ENCODE peak calls at places on chromosomes 13 and 19, in seven cellular contexts. One of them, this sample, is unnamed.

GRCh38 chr19:39390460-39390758 is 497 bp downstream of the PAF1 start:
- DNase-seq in sigmoid colon: peak; percentile 91
- DNase-seq in suprapubic skin: no peak
- DNase-seq in SK-N-SH: no peak
- DNase-seq in stomach: peak; percentile 75
- DNase-seq in tibial nerve: no peak
- DNase-seq in H1: no peak
- DNase-seq in this sample: no peak

GRCh38 chr13:90919153-90919552 is 428.3 kb upstream of the MIR17HG start:
- DNase-seq in tibial nerve: no peak
- DNase-seq in SK-N-SH: no peak
- DNase-seq in sigmoid colon: no peak
- DNase-seq in stomach: no peak
- DNase-seq in suprapubic skin: no peak
- DNase-seq in H1: no peak
- DNase-seq in this sample: no peak

GRCh38 chr19:55526216-55527196 is 10.4 kb downstream of the SBK2 start:
- DNase-seq in suprapubic skin: no peak
- DNase-seq in SK-N-SH: peak; percentile 57
- DNase-seq in sigmoid colon: no peak
- DNase-seq in stomach: peak; percentile 93
- DNase-seq in H1: no peak
- DNase-seq in tibial nerve: no peak
- DNase-seq in this sample: no peak

GRCh38 chr13:29937836-29938235 is 87.4 kb upstream of the UBL3 start:
- DNase-seq in sigmoid colon: no peak
- DNase-seq in tibial nerve: no peak
- DNase-seq in H1: no peak
- DNase-seq in SK-N-SH: no peak
- DNase-seq in suprapubic skin: no peak
- DNase-seq in stomach: no peak
- DNase-seq in this sample: no peak

GRCh38 chr13:72062566-72062965 is 195.6 kb upstream of the DACH1 start:
- DNase-seq in suprapubic skin: no peak
- DNase-seq in SK-N-SH: no peak
- DNase-seq in sigmoid colon: no peak
- DNase-seq in tibial nerve: no peak
- DNase-seq in H1: peak; percentile 75
- DNase-seq in stomach: no peak
- DNase-seq in this sample: no peak

GRCh38 chr13:56659041-56659471 is 481.7 kb upstream of the PRR20A start:
- DNase-seq in suprapubic skin: peak; percentile 72
- DNase-seq in H1: no peak
- DNase-seq in tibial nerve: no peak
- DNase-seq in sigmoid colon: peak; percentile 57
- DNase-seq in stomach: no peak
- DNase-seq in SK-N-SH: no peak
- DNase-seq in this sample: no peak

GRCh38 chr19:862529-863304 is 3.3 kb downstream of the CFD start:
- DNase-seq in sigmoid colon: no peak
- DNase-seq in SK-N-SH: peak; percentile 91
- DNase-seq in tibial nerve: peak; percentile 64
- DNase-seq in stomach: peak; percentile 61
- DNase-seq in H1: peak; percentile 70
- DNase-seq in suprapubic skin: no peak
- DNase-seq in this sample: no peak

GRCh38 chr13:51923983-51924539 is 62.3 kb downstream of the CCDC70 start:
- DNase-seq in tibial nerve: no peak
- DNase-seq in suprapubic skin: peak; percentile 45
- DNase-seq in stomach: peak; percentile 25
- DNase-seq in SK-N-SH: peak; percentile 40
- DNase-seq in sigmoid colon: no peak
- DNase-seq in H1: no peak
- DNase-seq in this sample: no peak

GRCh38 chr13:43107780-43108179 is 84.4 kb downstream of the DNAJC15 start:
- DNase-seq in H1: no peak
- DNase-seq in tibial nerve: no peak
- DNase-seq in stomach: no peak
- DNase-seq in suprapubic skin: no peak
- DNase-seq in SK-N-SH: no peak
- DNase-seq in sigmoid colon: no peak
- DNase-seq in this sample: no peak

GRCh38 chr13:67643656-67644055 is 413.5 kb upstream of the PCDH9 start:
- DNase-seq in tibial nerve: no peak
- DNase-seq in SK-N-SH: no peak
- DNase-seq in H1: no peak
- DNase-seq in stomach: no peak
- DNase-seq in suprapubic skin: no peak
- DNase-seq in sigmoid colon: no peak
- DNase-seq in this sample: no peak

GRCh38 chr19:11482384-11483050 is 1.7 kb upstream of the ELAVL3 start:
- DNase-seq in suprapubic skin: peak; percentile 88
- DNase-seq in sigmoid colon: peak; percentile 88
- DNase-seq in tibial nerve: peak; percentile 71
- DNase-seq in SK-N-SH: peak; percentile 97
- DNase-seq in H1: peak; percentile 53
- DNase-seq in stomach: peak; percentile 86
- DNase-seq in this sample: peak; percentile 92
- TF ChIP-seq EP300 in suprapubic skin: no peak
- TF ChIP-seq EP300 in sigmoid colon: no peak
- TF ChIP-seq EP300 in tibial nerve: peak; percentile 51
- TF ChIP-seq EP300 in SK-N-SH: peak; percentile 18
- TF ChIP-seq EP300 in H1: no peak
- TF ChIP-seq EP300 in stomach: no peak
- TF ChIP-seq EP300 in this sample: no peak

DNA sequence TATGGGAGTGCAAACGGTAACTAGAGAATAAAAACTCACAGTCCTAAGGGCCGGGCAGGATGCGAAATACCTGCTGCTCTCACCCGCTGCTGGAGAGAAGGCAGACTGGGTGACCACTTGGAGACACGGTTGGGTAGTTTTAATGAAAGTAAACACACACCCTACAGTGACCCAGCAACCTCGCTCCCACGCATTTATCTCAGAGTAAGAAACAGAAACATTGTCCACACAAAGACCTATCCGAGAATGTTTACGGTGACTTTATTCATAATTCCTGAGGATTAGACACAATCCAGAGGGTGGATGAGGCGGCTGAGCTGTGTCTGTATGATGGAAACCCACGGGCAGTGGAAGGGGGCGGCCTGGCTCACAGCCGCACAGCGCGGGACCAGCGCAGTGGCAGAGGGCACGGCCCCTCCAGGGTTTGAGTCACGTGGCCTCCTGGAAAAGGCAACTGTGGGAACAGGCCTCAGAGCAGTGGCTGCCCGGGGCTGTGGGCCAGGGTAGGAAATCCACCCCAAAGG is 73.5 kb upstream of the C13orf46 start:
- DNase-seq in tibial nerve: no peak
- DNase-seq in SK-N-SH: no peak
- DNase-seq in suprapubic skin: no peak
- DNase-seq in H1: no peak
- DNase-seq in sigmoid colon: no peak
- DNase-seq in stomach: no peak
- DNase-seq in this sample: no peak
- TF ChIP-seq EP300 in tibial nerve: peak; percentile 7
- TF ChIP-seq EP300 in SK-N-SH: no peak
- TF ChIP-seq EP300 in suprapubic skin: no peak
- TF ChIP-seq EP300 in H1: no peak
- TF ChIP-seq EP300 in sigmoid colon: no peak
- TF ChIP-seq EP300 in stomach: no peak
- TF ChIP-seq EP300 in this sample: no peak

GRCh38 chr19:2575734-2576481 is 100.0 kb downstream of the GADD45B start:
- DNase-seq in H1: no peak
- DNase-seq in sigmoid colon: peak; percentile 95
- DNase-seq in stomach: peak; percentile 66
- DNase-seq in tibial nerve: peak; percentile 84
- DNase-seq in SK-N-SH: peak; percentile 53
- DNase-seq in suprapubic skin: peak; percentile 95
- DNase-seq in this sample: peak; percentile 95
- TF ChIP-seq EP300 in H1: no peak
- TF ChIP-seq EP300 in sigmoid colon: peak; percentile 80
- TF ChIP-seq EP300 in stomach: peak; percentile 86
- TF ChIP-seq EP300 in tibial nerve: peak; percentile 98
- TF ChIP-seq EP300 in SK-N-SH: no peak
- TF ChIP-seq EP300 in suprapubic skin: peak; percentile 52
- TF ChIP-seq EP300 in this sample: peak; percentile 72

GRCh38 chr13:113882266-113882627 is 18.4 kb upstream of the GAS6 start:
- DNase-seq in tibial nerve: peak; percentile 49
- DNase-seq in H1: no peak
- DNase-seq in stomach: peak; percentile 43
- DNase-seq in sigmoid colon: no peak
- DNase-seq in suprapubic skin: peak; percentile 85
- DNase-seq in SK-N-SH: no peak
- DNase-seq in this sample: peak; percentile 90
- TF ChIP-seq EP300 in tibial nerve: peak; percentile 56
- TF ChIP-seq EP300 in H1: no peak
- TF ChIP-seq EP300 in stomach: no peak
- TF ChIP-seq EP300 in sigmoid colon: no peak
- TF ChIP-seq EP300 in suprapubic skin: no peak
- TF ChIP-seq EP300 in SK-N-SH: no peak
- TF ChIP-seq EP300 in this sample: no peak

DNA sequence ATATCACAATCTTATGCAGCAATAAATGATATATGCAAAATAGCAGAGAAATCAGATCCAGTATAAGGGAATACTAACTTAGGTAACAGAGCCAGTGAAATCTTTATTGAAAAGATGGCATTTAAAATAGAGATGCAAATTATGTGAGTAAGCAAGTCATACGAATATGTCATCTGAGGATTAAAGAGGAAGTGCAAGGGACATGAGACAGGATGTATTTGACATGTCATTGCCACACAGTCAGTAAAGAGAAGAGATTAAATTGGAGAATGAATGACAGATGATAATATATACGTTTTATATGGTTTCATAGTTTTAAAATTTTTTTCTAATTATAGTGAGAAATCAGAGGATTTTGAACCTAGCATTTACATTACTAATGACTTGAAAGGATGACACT is 426.4 kb downstream of the SLITRK5 start:
- DNase-seq in SK-N-SH: no peak
- DNase-seq in suprapubic skin: no peak
- DNase-seq in tibial nerve: no peak
- DNase-seq in H1: no peak
- DNase-seq in sigmoid colon: no peak
- DNase-seq in stomach: no peak
- DNase-seq in this sample: no peak
- TF ChIP-seq EP300 in SK-N-SH: no peak
- TF ChIP-seq EP300 in suprapubic skin: no peak
- TF ChIP-seq EP300 in tibial nerve: no peak
- TF ChIP-seq EP300 in H1: no peak
- TF ChIP-seq EP300 in sigmoid colon: no peak
- TF ChIP-seq EP300 in stomach: no peak
- TF ChIP-seq EP300 in this sample: no peak

GRCh38 chr19:2840794-2841790 is at the start of gene ZNF555:
- DNase-seq in tibial nerve: peak; percentile 100
- DNase-seq in stomach: peak; percentile 100
- DNase-seq in suprapubic skin: peak; percentile 100
- DNase-seq in sigmoid colon: peak; percentile 100
- DNase-seq in SK-N-SH: peak; percentile 98
- DNase-seq in H1: peak; percentile 95
- DNase-seq in this sample: peak; percentile 100
- TF ChIP-seq EP300 in tibial nerve: peak; percentile 71
- TF ChIP-seq EP300 in stomach: peak; percentile 7
- TF ChIP-seq EP300 in suprapubic skin: no peak
- TF ChIP-seq EP300 in sigmoid colon: no peak
- TF ChIP-seq EP300 in SK-N-SH: no peak
- TF ChIP-seq EP300 in H1: no peak
- TF ChIP-seq EP300 in this sample: no peak

DNA sequence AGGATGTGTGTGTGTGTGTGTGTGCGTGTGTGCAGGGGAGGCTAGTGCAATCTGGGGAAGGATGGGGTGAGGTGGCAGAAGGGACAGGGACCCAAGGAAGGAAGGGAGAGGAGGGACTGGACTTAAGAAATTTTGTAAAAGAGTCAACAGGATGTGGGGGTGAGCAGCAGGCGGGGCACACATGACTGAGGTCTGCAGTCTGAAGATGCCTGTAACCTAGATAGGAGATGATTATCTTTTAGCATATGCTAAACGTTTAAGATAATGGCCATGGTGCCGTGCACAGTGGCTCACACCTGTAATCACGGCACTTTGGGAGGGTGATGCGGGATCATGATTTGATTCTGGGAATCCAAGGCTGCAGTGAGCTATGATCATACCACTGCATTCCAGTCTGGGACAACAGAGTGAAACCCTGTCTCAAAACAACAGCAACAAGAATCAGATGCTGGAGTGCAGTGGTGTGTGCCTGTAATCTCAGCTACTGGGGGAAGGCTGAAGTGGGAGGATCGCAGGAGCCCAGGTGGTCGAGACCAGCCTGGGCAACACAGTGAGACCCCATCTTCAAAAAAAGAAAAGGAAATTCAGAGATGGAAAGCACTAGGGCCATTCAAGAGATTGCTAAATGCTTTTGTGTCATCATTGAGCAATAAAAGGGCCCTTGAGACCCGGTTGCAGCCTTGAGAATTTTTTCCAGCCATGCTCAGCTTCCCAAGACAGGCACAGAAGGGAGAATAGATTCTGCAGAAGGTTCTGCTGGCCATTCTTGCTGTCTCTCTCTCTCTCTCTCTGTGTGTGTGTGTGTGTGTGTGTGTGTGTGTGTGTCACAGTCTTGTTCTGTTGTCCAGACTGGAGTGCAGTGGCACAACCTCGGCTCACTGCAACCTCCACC is 3.8 kb upstream of the ZNF414 start:
- DNase-seq in H1: no peak
- DNase-seq in tibial nerve: peak; percentile 20
- DNase-seq in stomach: no peak
- DNase-seq in sigmoid colon: no peak
- DNase-seq in suprapubic skin: no peak
- DNase-seq in SK-N-SH: no peak
- DNase-seq in this sample: no peak
- TF ChIP-seq EP300 in H1: no peak
- TF ChIP-seq EP300 in tibial nerve: no peak
- TF ChIP-seq EP300 in stomach: no peak
- TF ChIP-seq EP300 in sigmoid colon: no peak
- TF ChIP-seq EP300 in suprapubic skin: no peak
- TF ChIP-seq EP300 in SK-N-SH: no peak
- TF ChIP-seq EP300 in this sample: no peak

DNA sequence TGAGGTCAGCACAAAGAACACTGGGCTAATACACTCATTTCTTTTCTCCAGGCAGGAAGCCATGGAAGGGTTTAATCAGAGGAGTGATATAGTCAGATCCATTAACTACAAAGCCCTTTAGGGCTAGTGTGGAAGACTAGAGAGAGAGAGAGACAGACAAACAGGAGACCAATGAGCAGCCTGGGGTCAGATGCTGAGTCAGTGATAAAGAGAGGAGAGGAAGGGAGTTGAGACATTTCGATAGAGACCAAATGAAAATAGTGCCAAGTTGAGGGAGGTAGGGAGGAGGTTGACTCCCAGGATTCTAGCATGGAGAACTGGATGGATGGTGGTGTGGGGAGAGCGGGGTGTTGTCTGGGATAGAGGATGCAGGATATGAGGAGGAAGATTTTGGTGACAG is 18.2 kb downstream of the ZNF473 start:
- DNase-seq in suprapubic skin: no peak
- DNase-seq in SK-N-SH: no peak
- DNase-seq in H1: no peak
- DNase-seq in tibial nerve: no peak
- DNase-seq in stomach: no peak
- DNase-seq in sigmoid colon: no peak
- DNase-seq in this sample: no peak
- TF ChIP-seq EP300 in suprapubic skin: no peak
- TF ChIP-seq EP300 in SK-N-SH: no peak
- TF ChIP-seq EP300 in H1: no peak
- TF ChIP-seq EP300 in tibial nerve: no peak
- TF ChIP-seq EP300 in stomach: no peak
- TF ChIP-seq EP300 in sigmoid colon: no peak
- TF ChIP-seq EP300 in this sample: no peak

GRCh38 chr19:31459430-31459829 is 110.2 kb upstream of the TSHZ3 start:
- DNase-seq in suprapubic skin: no peak
- DNase-seq in tibial nerve: no peak
- DNase-seq in H1: no peak
- DNase-seq in sigmoid colon: no peak
- DNase-seq in SK-N-SH: no peak
- DNase-seq in stomach: no peak
- DNase-seq in this sample: no peak
- TF ChIP-seq EP300 in suprapubic skin: no peak
- TF ChIP-seq EP300 in tibial nerve: no peak
- TF ChIP-seq EP300 in H1: no peak
- TF ChIP-seq EP300 in sigmoid colon: no peak
- TF ChIP-seq EP300 in SK-N-SH: no peak
- TF ChIP-seq EP300 in stomach: no peak
- TF ChIP-seq EP300 in this sample: no peak

This sample was measured in esophagus muscularis mucosa.